ENCODE peak calls at places on chromosome 21, in four cellular contexts. F is upper lobe of right lung, V is ovary, K is stomach. P is an unnamed sample.
A peak's percentile ranks its signal among the peaks of the same experiment; 100 is the strongest.

GRCh38 chr21:41605178-41605933 is 97.4 kb upstream of the TMPRSS2 start:
- DNase-seq in F (peak; percentile 68), V (no peak), K (peak; percentile 85), P (no peak)

GRCh38 chr21:42567861-42568260 is 54.2 kb downstream of the SLC37A1 start:
- DNase-seq in F (peak; percentile 79), V (no peak), K (peak; percentile 5), P (no peak)

GRCh38 chr21:39125752-39126485 is 57.3 kb downstream of the PSMG1 start:
- DNase-seq in F (no peak), V (peak; percentile 47), K (peak; percentile 55), P (no peak)

GRCh38 chr21:15506086-15506485 is 223.7 kb upstream of the USP25 start:
- DNase-seq in F (no peak), V (no peak), K (no peak), P (no peak)

GRCh38 chr21:35764077-35764476 is 296.2 kb downstream of the SETD4 start:
- DNase-seq in F (no peak), V (no peak), K (no peak), P (no peak)

GRCh38 chr21:42021751-42022430 is 11.7 kb upstream of the ZBTB21 start:
- DNase-seq in F (no peak), V (no peak), K (no peak), P (no peak)

GRCh38 chr21:32949701-32950100 is 76.0 kb upstream of the OLIG2 start:
- DNase-seq in F (no peak), V (no peak), K (no peak), P (no peak)

GRCh38 chr21:27570306-27570868 is 603.5 kb upstream of the ADAMTS5 start:
- DNase-seq in F (no peak), V (peak; percentile 43), K (peak; percentile 25), P (no peak)

GRCh38 chr21:41877901-41878830 is 978 bp downstream of the PRDM15 start:
- DNase-seq in F (peak; percentile 78), V (no peak), K (peak; percentile 54), P (no peak)

GRCh38 chr21:28734522-28735175 is 258.0 kb downstream of the LTN1 start:
- DNase-seq in F (no peak), V (no peak), K (no peak), P (no peak)

GRCh38 chr21:16241500-16241963 is 511.8 kb downstream of the USP25 start:
- DNase-seq in F (no peak), V (no peak), K (no peak), P (no peak)

GRCh38 chr21:14321042-14321441 is 61.9 kb downstream of the HSPA13 start:
- DNase-seq in F (no peak), V (no peak), K (no peak), P (no peak)

GRCh38 chr21:16424331-16424749 is 694.6 kb downstream of the USP25 start:
- DNase-seq in F (no peak), V (no peak), K (no peak), P (no peak)

GRCh38 chr21:21029159-21029558 is 30.9 kb downstream of the NCAM2 start:
- DNase-seq in F (no peak), V (no peak), K (no peak), P (no peak)

GRCh38 chr21:40678681-40679284 is 168.2 kb downstream of the DSCAM start:
- DNase-seq in F (no peak), V (no peak), K (no peak), P (no peak)

GRCh38 chr21:33025471-33026298 is at the start of gene OLIG2:
- DNase-seq in F (no peak), V (no peak), K (no peak), P (no peak)

GRCh38 chr21:16587141-16587570 is 857.4 kb downstream of the USP25 start:
- DNase-seq in F (peak; percentile 66), V (peak; percentile 32), K (peak; percentile 60), P (no peak)

GRCh38 chr21:41823166-41823565 is 56.0 kb downstream of the PRDM15 start:
- DNase-seq in F (peak; percentile 54), V (no peak), K (no peak), P (no peak)

GRCh38 chr21:16667395-16667794 is 845.4 kb upstream of the CXADR start:
- DNase-seq in F (no peak), V (no peak), K (no peak), P (no peak)

GRCh38 chr21:41901099-41901498 is 22.0 kb upstream of the PRDM15 start:
- DNase-seq in F (no peak), V (peak; percentile 79), K (peak; percentile 53), P (no peak)

GRCh38 chr21:46645840-46646239 is 10.4 kb downstream of the PRMT2 start:
- DNase-seq in F (no peak), V (no peak), K (no peak), P (no peak)
- H3K36me3 ChIP-seq in F (peaks cover 100% of the 10 kb centered on the region), V (no peaks in the 10 kb centered on the region), K (peaks cover 98% of the 10 kb centered on the region), P (peaks cover 77% of the 10 kb centered on the region)

GRCh38 chr21:43603230-43603626 is 56.1 kb downstream of the HSF2BP start:
- DNase-seq in F (no peak), V (no peak), K (no peak), P (no peak)

GRCh38 chr21:43603641-43604504 is 55.4 kb downstream of the HSF2BP start:
- DNase-seq in F (no peak), V (no peak), K (no peak), P (no peak)

GRCh38 chr21:43605320-43606244 is 53.7 kb downstream of the HSF2BP start:
- DNase-seq in F (no peak), V (no peak), K (no peak), P (no peak)

GRCh38 chr21:43602277-43603229 is 56.7 kb downstream of the HSF2BP start:
- DNase-seq in F (no peak), V (no peak), K (no peak), P (no peak)

DNA sequence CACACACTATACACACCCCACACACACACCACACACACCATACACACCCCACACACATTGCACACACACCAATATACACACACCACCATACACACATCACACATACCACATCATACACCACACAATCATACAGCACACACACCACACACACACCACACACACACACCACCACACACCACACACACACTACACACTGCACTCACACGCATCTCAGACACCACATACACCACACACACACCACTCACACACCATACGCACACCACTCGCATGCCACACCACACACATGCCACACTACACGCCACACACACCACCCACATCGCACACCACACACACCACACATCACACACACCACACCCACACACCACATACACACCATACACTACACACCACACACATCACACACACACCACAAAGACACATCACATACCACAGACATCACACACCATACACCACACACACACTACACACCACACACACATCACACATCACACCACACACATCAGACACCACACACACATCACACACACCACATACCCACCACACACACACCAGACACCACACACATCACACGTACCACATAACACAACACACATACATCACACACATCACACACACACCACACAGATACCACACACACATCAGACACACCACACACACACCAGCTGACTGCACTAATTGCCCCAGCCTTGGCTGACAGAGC is 54.6 kb downstream of the HSF2BP start:
- DNase-seq in F (no peak), V (no peak), K (no peak), P (no peak)
- H3K4me1 ChIP-seq in F (peaks cover 2% of the 10 kb centered on the region), V (no peaks in the 10 kb centered on the region), K (peaks cover 9% of the 10 kb centered on the region), P (no peaks in the 10 kb centered on the region)

GRCh38 chr21:34639250-34639649 is 24.3 kb upstream of the RCAN1 start:
- DNase-seq in F (no peak), V (no peak), K (no peak), P (no peak)
- H3K36me3 ChIP-seq in F (no peaks in the 10 kb centered on the region), V (no peaks in the 10 kb centered on the region), K (no peaks in the 10 kb centered on the region), P (no peaks in the 10 kb centered on the region)

GRCh38 chr21:45359451-45360217 is 45.3 kb upstream of the COL18A1 start:
- DNase-seq in F (no peak), V (no peak), K (no peak), P (no peak)
- H3K4me1 ChIP-seq in F (peaks cover 12% of the 10 kb centered on the region), V (peaks cover 15% of the 10 kb centered on the region), K (peaks cover 35% of the 10 kb centered on the region), P (no peaks in the 10 kb centered on the region)

DNA sequence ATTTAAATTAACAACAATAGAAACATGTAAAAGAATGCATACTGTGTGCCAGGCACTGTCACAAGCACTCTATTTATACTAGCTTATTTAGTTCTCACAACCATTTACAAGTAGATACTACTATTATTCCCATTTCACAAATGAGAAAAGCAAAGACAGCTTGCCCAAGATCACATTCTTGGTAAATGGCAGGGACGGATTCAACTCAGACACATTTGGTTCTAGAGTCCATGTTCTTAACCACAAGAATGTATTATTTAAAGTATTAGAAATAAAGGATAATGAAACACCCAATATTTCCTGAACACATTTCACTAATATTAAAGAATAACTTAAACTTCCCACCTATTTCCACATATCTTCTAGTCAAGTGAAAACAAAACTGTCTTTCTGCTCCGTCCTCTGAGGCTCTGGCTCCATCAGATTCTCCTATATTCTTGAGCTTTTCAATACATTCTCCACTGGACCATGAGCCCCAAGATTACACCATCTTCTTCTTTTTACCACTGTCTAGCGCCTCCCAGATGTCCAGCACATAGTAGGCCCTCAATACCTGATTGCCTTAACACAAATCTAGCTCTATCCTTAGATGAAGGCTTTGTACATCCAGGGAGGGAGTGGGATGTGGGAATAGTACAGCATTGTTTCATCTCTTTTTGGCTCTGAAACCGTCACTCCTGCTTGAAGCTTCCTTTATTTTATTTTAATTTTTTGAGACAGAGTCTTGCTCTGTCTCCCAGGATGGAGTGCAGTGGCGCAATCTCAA is 29.3 kb downstream of the SOD1 start:
- DNase-seq in F (no peak), V (no peak), K (no peak), P (no peak)
- H3K36me3 ChIP-seq in F (peaks cover 99% of the 10 kb centered on the region), V (no peaks in the 10 kb centered on the region), K (peaks cover 100% of the 10 kb centered on the region), P (peaks cover 60% of the 10 kb centered on the region)

P was measured in CD8-positive, alpha-beta T cell.